ENCODE peak calls at places on chromosome 1, in four cellular contexts. One of them, this sample, is unnamed.

GRCh38 chr1:17212487-17213121 is 7.7 kb downstream of the PADI1 start:
- DNase-seq in GM12878: no peak
- DNase-seq in H1: no peak
- DNase-seq in HepG2: no peak
- DNase-seq in this sample: peak

GRCh38 chr1:32933742-32934322 is 30.8 kb downstream of the RNF19B start:
- DNase-seq in GM12878: no peak
- DNase-seq in H1: no peak
- DNase-seq in HepG2: peak
- DNase-seq in this sample: peak

GRCh38 chr1:155909894-155910293 is 1.3 kb downstream of the RIT1 start:
- DNase-seq in GM12878: no peak
- DNase-seq in H1: no peak
- DNase-seq in HepG2: no peak
- DNase-seq in this sample: no peak

GRCh38 chr1:56258395-56258794 is 321.0 kb downstream of the PLPP3 start:
- DNase-seq in GM12878: no peak
- DNase-seq in H1: no peak
- DNase-seq in HepG2: no peak
- DNase-seq in this sample: no peak

GRCh38 chr1:203792491-203792890 is 2.9 kb upstream of the ZBED6 start:
- DNase-seq in GM12878: no peak
- DNase-seq in H1: no peak
- DNase-seq in HepG2: no peak
- DNase-seq in this sample: no peak

GRCh38 chr1:92446546-92446945 is 40.2 kb downstream of the GFI1 start:
- DNase-seq in GM12878: no peak
- DNase-seq in H1: no peak
- DNase-seq in HepG2: no peak
- DNase-seq in this sample: no peak

GRCh38 chr1:211118407-211119102 is 15.4 kb downstream of the KCNH1 start:
- DNase-seq in GM12878: no peak
- DNase-seq in H1: no peak
- DNase-seq in HepG2: no peak
- DNase-seq in this sample: no peak

GRCh38 chr1:94039514-94039870 is 81.5 kb downstream of the ABCA4 start:
- DNase-seq in GM12878: no peak
- DNase-seq in H1: peak
- DNase-seq in HepG2: peak
- DNase-seq in this sample: peak

GRCh38 chr1:160209656-160210046 is 4.5 kb downstream of the PEA15 start:
- DNase-seq in GM12878: no peak
- DNase-seq in H1: no peak
- DNase-seq in HepG2: no peak
- DNase-seq in this sample: peak

GRCh38 chr1:164783778-164784555 is 225.0 kb downstream of the PBX1 start:
- DNase-seq in GM12878: no peak
- DNase-seq in H1: no peak
- DNase-seq in HepG2: no peak
- DNase-seq in this sample: no peak

GRCh38 chr1:228279011-228279721 is 71.3 kb downstream of the OBSCN start:
- DNase-seq in GM12878: no peak
- DNase-seq in H1: no peak
- DNase-seq in HepG2: no peak
- DNase-seq in this sample: no peak

GRCh38 chr1:183403386-183403957 is 14.7 kb downstream of the NMNAT2 start:
- DNase-seq in GM12878: no peak
- DNase-seq in H1: no peak
- DNase-seq in HepG2: no peak
- DNase-seq in this sample: no peak

GRCh38 chr1:192639607-192640368 is 3.8 kb downstream of the RGS13 start:
- DNase-seq in GM12878: peak
- DNase-seq in H1: no peak
- DNase-seq in HepG2: no peak
- DNase-seq in this sample: no peak

GRCh38 chr1:162019436-162019835 is 4.2 kb downstream of the OLFML2B start:
- DNase-seq in GM12878: no peak
- DNase-seq in H1: no peak
- DNase-seq in HepG2: no peak
- DNase-seq in this sample: no peak

GRCh38 chr1:19411612-19412011 is 73.7 kb downstream of the CAPZB start:
- DNase-seq in GM12878: peak
- DNase-seq in H1: no peak
- DNase-seq in HepG2: no peak
- DNase-seq in this sample: no peak

DNA sequence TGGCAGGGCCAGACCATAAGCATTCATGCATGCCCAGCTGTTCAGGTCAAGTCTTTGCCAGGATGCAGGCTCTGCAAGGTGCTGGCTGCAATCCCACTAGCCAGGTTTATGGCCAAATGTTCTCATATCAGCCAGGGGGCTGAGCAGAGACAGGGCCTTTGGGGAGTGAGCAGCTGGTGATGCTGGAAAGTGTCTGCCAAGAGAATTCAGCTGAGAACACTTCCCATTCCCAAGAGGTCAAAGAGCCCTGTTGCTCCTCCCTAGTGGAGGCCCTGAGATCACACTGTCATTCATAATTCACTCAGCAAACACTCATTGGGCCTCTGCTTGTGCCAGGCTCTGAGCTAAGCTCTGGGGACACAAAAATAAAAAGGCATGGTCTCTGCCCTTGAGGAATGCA is 150.3 kb downstream of the DMRTA2 start:
- DNase-seq in GM12878: no peak
- DNase-seq in H1: no peak
- DNase-seq in HepG2: no peak
- DNase-seq in this sample: no peak
- TF ChIP-seq TCF12 in GM12878: no peak
- TF ChIP-seq TCF12 in H1: no peak
- TF ChIP-seq TCF12 in HepG2: no peak
- TF ChIP-seq TCF12 in this sample: no peak

GRCh38 chr1:226952121-226952441 is 12.0 kb downstream of the COQ8A start:
- DNase-seq in GM12878: no peak
- DNase-seq in H1: no peak
- DNase-seq in HepG2: no peak
- DNase-seq in this sample: no peak
- TF ChIP-seq MAX in GM12878: no peak
- TF ChIP-seq MAX in H1: no peak
- TF ChIP-seq MAX in HepG2: no peak
- TF ChIP-seq MAX in this sample: no peak

GRCh38 chr1:8847990-8848389 is 30.5 kb downstream of the ENO1 start:
- DNase-seq in GM12878: no peak
- DNase-seq in H1: no peak
- DNase-seq in HepG2: no peak
- DNase-seq in this sample: no peak

GRCh38 chr1:8845104-8846097 is 28.0 kb upstream of the RERE start:
- DNase-seq in GM12878: no peak
- DNase-seq in H1: no peak
- DNase-seq in HepG2: no peak
- DNase-seq in this sample: no peak

GRCh38 chr1:8851060-8851459 is 27.4 kb downstream of the ENO1 start:
- DNase-seq in GM12878: no peak
- DNase-seq in H1: no peak
- DNase-seq in HepG2: no peak
- DNase-seq in this sample: no peak

GRCh38 chr1:8846263-8846662 is 28.8 kb upstream of the RERE start:
- DNase-seq in GM12878: no peak
- DNase-seq in H1: no peak
- DNase-seq in HepG2: no peak
- DNase-seq in this sample: no peak

DNA sequence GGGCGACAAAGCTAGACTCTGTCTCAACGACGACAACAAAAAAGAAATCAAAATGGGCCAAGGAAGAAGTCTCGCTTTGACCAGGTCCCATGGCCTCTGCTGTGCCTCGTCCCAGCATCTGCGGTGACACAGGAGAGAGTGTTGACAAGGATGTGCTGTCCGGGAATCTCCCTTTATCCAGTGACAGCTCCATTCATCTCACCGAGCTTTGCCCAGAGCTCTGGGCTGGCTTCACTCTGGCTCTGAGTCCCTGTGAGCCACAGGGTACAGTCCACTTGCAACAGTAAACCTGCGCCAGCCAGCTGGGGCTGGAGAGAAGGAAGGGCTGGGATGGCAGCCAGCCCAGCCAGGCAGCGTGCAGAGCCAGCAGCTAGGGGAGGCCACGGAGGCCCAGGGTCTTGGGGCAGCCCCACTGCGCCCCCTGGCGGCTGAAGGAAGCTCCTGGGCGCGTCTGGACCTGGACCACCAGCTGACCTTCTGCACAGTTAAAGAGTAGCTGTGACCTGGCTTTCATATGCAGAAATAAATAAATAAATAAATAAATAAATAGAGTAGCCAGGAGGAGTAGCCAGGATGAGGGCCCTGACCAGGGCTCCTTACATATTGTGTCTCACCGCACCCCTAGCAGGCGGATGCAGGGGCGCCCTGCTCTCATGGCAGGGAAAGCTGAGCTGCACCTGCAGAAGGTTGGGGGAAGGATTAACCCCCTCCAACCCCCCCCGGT is 29.7 kb downstream of the ENO1 start:
- DNase-seq in GM12878: no peak
- DNase-seq in H1: peak
- DNase-seq in HepG2: peak
- DNase-seq in this sample: peak
- TF ChIP-seq POLR2AphosphoS5 in GM12878: no peak
- TF ChIP-seq POLR2AphosphoS5 in H1: no peak
- TF ChIP-seq POLR2AphosphoS5 in HepG2: no peak
- TF ChIP-seq POLR2AphosphoS5 in this sample: no peak

GRCh38 chr1:63903947-63904346 is 130.1 kb downstream of the ROR1 start:
- DNase-seq in GM12878: no peak
- DNase-seq in H1: no peak
- DNase-seq in HepG2: no peak
- DNase-seq in this sample: no peak

GRCh38 chr1:63904826-63905225 is 131.0 kb downstream of the ROR1 start:
- DNase-seq in GM12878: no peak
- DNase-seq in H1: no peak
- DNase-seq in HepG2: no peak
- DNase-seq in this sample: no peak

GRCh38 chr1:63901094-63901493 is 127.3 kb downstream of the ROR1 start:
- DNase-seq in GM12878: no peak
- DNase-seq in H1: no peak
- DNase-seq in HepG2: no peak
- DNase-seq in this sample: no peak

GRCh38 chr1:63906053-63906704 is 132.4 kb downstream of the ROR1 start:
- DNase-seq in GM12878: no peak
- DNase-seq in H1: no peak
- DNase-seq in HepG2: no peak
- DNase-seq in this sample: peak

GRCh38 chr1:63902844-63903589 is 129.2 kb downstream of the ROR1 start:
- DNase-seq in GM12878: no peak
- DNase-seq in H1: no peak
- DNase-seq in HepG2: no peak
- DNase-seq in this sample: no peak
- TF ChIP-seq TCF12 in GM12878: no peak
- TF ChIP-seq TCF12 in H1: no peak
- TF ChIP-seq TCF12 in HepG2: no peak
- TF ChIP-seq TCF12 in this sample: no peak